ENCODE peak calls at places on chromosome X, in nine cellular contexts. R is mesendoderm; V is stimulated activated CD8-positive, alpha-beta memory T cell treated with anti-CD3 and anti-CD28 coated beads, Interleukin-4, amount 100 ng/mL, for 48 hours; C is NCI-H2107; N is fibroblast of the aortic adventitia; L is colonic mucosa; Q is AG20443; E is kidney epithelial cell; I is upper lobe of right lung. F is an unnamed sample.

GRCh38 chrX:13014111-13015094 is 30.0 kb downstream of the FAM9C start:
- DNase-seq in R (peak), V (no peak), C (no peak), N (peak), L (no peak), Q (no peak), E (no peak), I (no peak), F (no peak)

GRCh38 chrX:130162094-130162493 is 3.5 kb downstream of the AIFM1 start:
- DNase-seq in R (no peak), V (no peak), C (no peak), N (no peak), L (no peak), Q (no peak), E (no peak), I (no peak), F (no peak)

GRCh38 chrX:101803451-101803850 is 128.4 kb downstream of the ZMAT1 start:
- DNase-seq in R (no peak), V (no peak), C (no peak), N (peak), L (no peak), Q (no peak), E (no peak), I (no peak), F (peak)

GRCh38 chrX:111098874-111099273 is 2.9 kb downstream of the PAK3 start:
- DNase-seq in R (peak), V (peak), C (peak), N (no peak), L (peak), Q (peak), E (no peak), I (peak), F (peak)

GRCh38 chrX:139204903-139205667 is 325.5 kb upstream of the F9 start:
- DNase-seq in R (peak), V (peak), C (no peak), N (peak), L (peak), Q (peak), E (no peak), I (peak), F (peak)

GRCh38 chrX:14027031-14027430 is 2.7 kb downstream of the GEMIN8 start:
- DNase-seq in R (no peak), V (peak), C (no peak), N (no peak), L (no peak), Q (no peak), E (no peak), I (no peak), F (no peak)

GRCh38 chrX:82466994-82467393 is 1041.1 kb upstream of the POU3F4 start:
- DNase-seq in R (no peak), V (no peak), C (no peak), N (no peak), L (no peak), Q (no peak), E (no peak), I (no peak), F (no peak)

GRCh38 chrX:136694491-136695087 is 46.6 kb downstream of the CD40LG start:
- DNase-seq in R (peak), V (no peak), C (peak), N (peak), L (no peak), Q (peak), E (no peak), I (no peak), F (peak)

GRCh38 chrX:13721819-13722527 is 12.4 kb downstream of the TRAPPC2 start:
- DNase-seq in R (no peak), V (no peak), C (peak), N (peak), L (no peak), Q (peak), E (no peak), I (no peak), F (no peak)

GRCh38 chrX:101287402-101287801 is 3.7 kb downstream of the TAF7L start:
- DNase-seq in R (peak), V (no peak), C (peak), N (peak), L (peak), Q (peak), E (peak), I (no peak), F (peak)

GRCh38 chrX:46367491-46367890 is 177.7 kb downstream of the ZNF674 start:
- DNase-seq in R (no peak), V (no peak), C (no peak), N (no peak), L (no peak), Q (no peak), E (no peak), I (no peak), F (no peak)

GRCh38 chrX:111006119-111006518 is 89.9 kb upstream of the PAK3 start:
- DNase-seq in R (no peak), V (no peak), C (no peak), N (no peak), L (no peak), Q (no peak), E (no peak), I (no peak), F (no peak)

GRCh38 chrX:88135735-88136134 is 611.3 kb upstream of the CPXCR1 start:
- DNase-seq in R (peak), V (no peak), C (no peak), N (no peak), L (no peak), Q (no peak), E (no peak), I (no peak), F (peak)